ENCODE peak calls at places on chromosome 17, in four cellular contexts. X, U, W and R are unnamed samples.
A peak's percentile ranks its signal among the peaks of the same experiment; 100 is the strongest.

GRCh38 chr17:13647551-13647950 is 45.8 kb upstream of the HS3ST3A1 start:
- DNase-seq in U (no peak), W (no peak), X (no peak), R (no peak)

GRCh38 chr17:67829331-67829730 is 4.0 kb downstream of the BPTF start:
- DNase-seq in X (no peak), U (no peak), W (peak; percentile 21), R (no peak)

GRCh38 chr17:72387487-72387886 is 266.7 kb downstream of the SOX9 start:
- DNase-seq in W (no peak), U (peak; percentile 96), X (peak; percentile 76), R (peak; percentile 89)

GRCh38 chr17:34609210-34609609 is 29.8 kb downstream of the TMEM132E start:
- DNase-seq in X (no peak), W (no peak), U (no peak), R (no peak)

GRCh38 chr17:39073916-39074315 is 77.5 kb downstream of the PLXDC1 start:
- DNase-seq in U (no peak), W (no peak), X (no peak), R (no peak)

GRCh38 chr17:44376779-44377178 is 12.7 kb downstream of the ITGA2B start:
- DNase-seq in W (no peak), X (no peak), U (no peak), R (no peak)

GRCh38 chr17:29177871-29178749 is 2.1 kb downstream of the MYO18A start:
- DNase-seq in X (peak; percentile 81), U (no peak), W (no peak), R (no peak)

GRCh38 chr17:73683788-73684582 is 39.7 kb upstream of the SDK2 start:
- DNase-seq in W (no peak), U (no peak), X (no peak), R (no peak)

GRCh38 chr17:48074322-48075054 is 26.3 kb downstream of the NFE2L1 start:
- DNase-seq in U (peak; percentile 82), W (peak; percentile 60), X (peak; percentile 71), R (peak; percentile 72)

GRCh38 chr17:29760279-29760721 is 137.6 kb upstream of the CORO6 start:
- DNase-seq in U (peak; percentile 39), X (no peak), W (peak; percentile 26), R (no peak)

GRCh38 chr17:46833840-46834208 is 15.3 kb upstream of the WNT3 start:
- DNase-seq in W (no peak), U (no peak), X (no peak), R (no peak)
- H3K27me3 ChIP-seq in W (no peaks in the 10 kb centered on the region), U (peaks cover 21% of the 10 kb centered on the region), X (no peaks in the 10 kb centered on the region), R (peaks cover 12% of the 10 kb centered on the region)

DNA sequence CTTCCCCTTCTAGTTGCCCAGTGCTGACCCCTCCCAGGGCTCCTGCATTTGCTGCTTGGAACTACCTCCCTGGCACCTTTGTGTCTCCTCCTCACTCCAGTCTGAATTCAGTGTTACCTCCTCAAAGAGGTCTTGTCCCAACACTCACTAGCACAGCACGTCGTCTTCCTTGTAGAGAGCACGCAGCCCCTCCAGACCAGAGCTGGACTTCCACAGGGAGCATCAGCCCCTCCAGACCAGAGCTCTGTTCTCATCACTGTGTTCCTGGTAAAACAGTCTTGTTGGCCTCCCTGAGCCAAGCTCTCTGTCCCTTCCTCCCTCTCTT is 27.8 kb upstream of the MGAT5B start:
- DNase-seq in U (no peak), X (no peak), W (no peak), R (no peak)
- TF ChIP-seq CTCF in U (no peak), X (no peak), W (no peak), R (no peak)

DNA sequence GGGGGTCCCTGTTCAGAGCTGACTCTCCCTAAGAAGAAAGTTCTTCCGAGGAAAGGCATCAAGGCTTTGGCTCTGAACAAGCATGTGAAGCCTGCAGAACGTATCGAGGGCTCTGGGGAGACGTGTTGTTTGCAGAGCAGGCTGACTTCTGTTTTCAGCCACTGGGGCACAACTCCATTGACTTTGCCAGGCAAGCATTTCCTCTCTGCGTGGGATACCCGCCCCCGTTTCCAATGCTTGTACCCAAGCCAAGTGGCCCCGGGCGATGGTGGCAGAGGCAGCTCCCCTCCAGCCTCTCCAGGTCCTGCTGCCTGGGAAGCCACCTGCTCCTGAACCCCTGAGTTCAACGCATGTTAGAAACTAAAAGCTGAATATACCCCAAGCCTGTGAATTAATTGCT is 255.7 kb downstream of the RBFOX3 start:
- DNase-seq in W (no peak), X (no peak), U (no peak), R (no peak)
- H3K27me3 ChIP-seq in W (no peaks in the 10 kb centered on the region), X (peaks cover 88% of the 10 kb centered on the region), U (peaks cover 11% of the 10 kb centered on the region), R (peaks cover 11% of the 10 kb centered on the region)

GRCh38 chr17:51153210-51154072 is at the start of gene NME1:
- DNase-seq in U (peak; percentile 100), W (peak; percentile 96), X (peak; percentile 99), R (peak; percentile 99)
- TF ChIP-seq CTCF in U (peak; percentile 97), W (peak; percentile 67), X (peak; percentile 86), R (peak; percentile 89)

GRCh38 chr17:22469941-22470340 is 777.6 kb downstream of the KCNJ18 start:
- DNase-seq in X (no peak), U (no peak), W (no peak), R (no peak)

GRCh38 chr17:22467720-22468119 is 775.4 kb downstream of the KCNJ18 start:
- DNase-seq in X (no peak), U (no peak), W (no peak), R (no peak)

GRCh38 chr17:22470411-22471175 is 778.3 kb downstream of the KCNJ18 start:
- DNase-seq in U (no peak), W (no peak), X (no peak), R (no peak)

GRCh38 chr17:22464041-22464440 is 771.7 kb downstream of the KCNJ18 start:
- DNase-seq in W (no peak), X (no peak), U (no peak), R (no peak)

GRCh38 chr17:22469101-22469880 is 777.0 kb downstream of the KCNJ18 start:
- DNase-seq in U (no peak), W (no peak), X (no peak), R (no peak)
- H3K27me3 ChIP-seq in U (no peaks in the 10 kb centered on the region), W (no peaks in the 10 kb centered on the region), X (peaks cover 2% of the 10 kb centered on the region), R (no peaks in the 10 kb centered on the region)

DNA sequence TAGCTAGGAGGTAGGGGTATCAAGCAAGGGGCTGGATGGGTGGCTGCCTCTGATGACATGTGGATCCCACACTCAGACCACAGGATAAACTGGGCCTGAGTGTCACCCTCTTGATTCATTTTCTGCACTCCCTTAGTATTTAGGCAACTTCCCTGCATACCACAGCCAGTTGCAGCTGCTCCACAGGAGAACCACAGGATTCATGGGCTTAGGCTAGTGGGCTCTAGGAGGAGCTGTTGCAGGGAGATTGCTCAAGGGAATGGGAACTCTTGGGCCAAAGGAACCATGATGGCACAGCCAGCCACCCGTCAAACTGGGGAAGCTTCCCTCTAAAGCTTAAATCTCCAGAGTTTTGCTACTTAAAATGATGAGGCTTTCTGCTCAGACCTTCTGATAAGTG is 269.7 kb upstream of the ASIC2 start:
- DNase-seq in X (no peak), U (no peak), W (no peak), R (no peak)
- TF ChIP-seq CTCF in X (no peak), U (no peak), W (no peak), R (no peak)

GRCh38 chr17:45745843-45746494 is 38.2 kb upstream of the CRHR1 start:
- DNase-seq in X (no peak), U (no peak), W (no peak), R (no peak)

GRCh38 chr17:45740553-45741330 is 43.4 kb upstream of the CRHR1 start:
- DNase-seq in X (no peak), U (peak; percentile 13), W (no peak), R (no peak)

GRCh38 chr17:45739786-45740185 is 44.3 kb upstream of the CRHR1 start:
- DNase-seq in U (no peak), W (no peak), X (no peak), R (no peak)

GRCh38 chr17:45742251-45742650 is 41.9 kb upstream of the CRHR1 start:
- DNase-seq in X (no peak), W (no peak), U (no peak), R (peak; percentile 29)

DNA sequence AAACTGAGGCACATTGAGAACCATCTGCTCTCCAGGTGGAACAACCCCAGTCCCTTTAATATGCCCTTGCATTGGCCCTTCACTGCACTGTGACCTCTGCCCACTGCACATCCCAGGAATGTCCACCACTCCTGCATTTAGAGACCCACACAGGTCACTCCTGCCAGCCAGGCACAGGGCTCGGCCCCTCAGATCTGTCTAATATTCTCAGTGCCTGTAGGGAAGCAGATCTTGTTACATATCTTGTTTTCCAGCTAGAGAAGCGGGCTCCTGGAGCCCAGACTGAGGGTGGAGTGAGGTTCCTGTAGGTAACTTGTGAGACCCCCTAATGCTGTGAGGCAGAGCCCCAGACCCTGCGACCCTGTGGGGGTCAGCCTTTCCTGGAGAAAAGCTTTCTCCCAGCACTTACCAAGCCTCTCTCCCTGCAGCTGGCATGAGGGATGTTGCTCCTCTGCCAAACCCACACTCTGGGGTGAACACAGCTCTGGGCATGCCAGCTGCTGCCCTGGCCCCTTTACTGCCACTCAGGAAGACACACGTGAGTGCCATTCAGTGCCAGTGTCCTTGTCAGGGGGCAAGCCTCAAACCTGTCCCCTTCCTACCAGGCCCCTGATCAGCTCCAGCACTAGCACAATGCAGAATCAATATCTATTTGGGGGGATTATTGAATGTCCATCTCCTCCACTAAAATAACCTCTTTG is 40.3 kb upstream of the CRHR1 start:
- DNase-seq in X (no peak), U (no peak), W (no peak), R (no peak)
- H3K27me3 ChIP-seq in X (peaks cover 96% of the 10 kb centered on the region), U (peaks cover 12% of the 10 kb centered on the region), W (peaks cover 4% of the 10 kb centered on the region), R (peaks cover 7% of the 10 kb centered on the region)

GRCh38 chr17:1055751-1056645 is 59.1 kb downstream of the TIMM22 start:
- DNase-seq in U (peak; percentile 59), X (no peak), W (peak; percentile 18), R (no peak)

GRCh38 chr17:1059131-1059795 is 62.3 kb downstream of the TIMM22 start:
- DNase-seq in U (no peak), X (no peak), W (no peak), R (no peak)

GRCh38 chr17:1060991-1061390 is 64.1 kb downstream of the TIMM22 start:
- DNase-seq in X (peak; percentile 98), U (peak; percentile 99), W (no peak), R (peak; percentile 97)

GRCh38 chr17:1056761-1057160 is 59.8 kb downstream of the TIMM22 start:
- DNase-seq in W (no peak), X (no peak), U (no peak), R (no peak)

DNA sequence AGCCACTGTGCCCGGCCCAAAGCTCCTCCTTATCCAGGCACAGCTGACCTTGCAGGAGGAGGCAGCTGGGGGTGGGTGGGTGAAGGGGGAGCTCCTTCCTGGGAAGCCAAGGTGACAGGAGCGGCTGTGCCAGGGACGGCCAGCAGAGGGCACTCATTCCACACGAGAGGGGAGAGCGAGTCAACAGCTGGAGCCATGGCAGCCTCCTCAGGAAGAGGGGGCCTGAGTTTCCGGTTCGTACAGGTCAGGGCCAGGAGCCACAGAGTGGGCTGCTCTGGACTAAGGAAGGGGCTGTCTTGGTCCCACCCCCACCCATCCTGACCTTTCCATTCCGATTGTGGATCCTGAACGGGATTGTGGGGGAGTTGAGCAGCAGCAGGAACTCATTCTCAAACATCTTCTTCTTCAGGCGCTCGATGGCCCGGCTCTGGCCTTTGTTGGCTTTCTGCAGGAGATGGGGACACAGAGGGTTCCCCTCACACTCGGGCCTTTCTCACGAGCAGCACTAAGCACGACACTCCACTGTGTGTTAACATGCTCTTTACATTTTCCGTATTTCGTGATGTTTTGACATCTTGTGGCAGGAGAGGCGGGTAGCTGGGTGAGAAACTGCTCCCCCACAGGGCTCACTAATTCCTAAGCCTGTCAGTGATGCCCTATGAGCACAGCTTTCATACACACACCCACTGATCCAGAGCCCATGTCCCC is 61.6 kb downstream of the TIMM22 start:
- DNase-seq in X (peak; percentile 43), U (peak; percentile 35), W (peak; percentile 33), R (no peak)
- TF ChIP-seq CTCF in X (peak; percentile 78), U (peak; percentile 49), W (no peak), R (peak; percentile 64)

GRCh38 chr17:82694647-82695046 is 3.9 kb downstream of the RAB40B start:
- DNase-seq in W (no peak), X (no peak), U (no peak), R (no peak)
- H3K27me3 ChIP-seq in W (no peaks in the 10 kb centered on the region), X (no peaks in the 10 kb centered on the region), U (peaks cover 2% of the 10 kb centered on the region), R (peaks cover 6% of the 10 kb centered on the region)